ENCODE peak calls at places on chromosomes 11 and 22, in five cellular contexts. Q is bronchial epithelial cell, G is GM23338, R is tibial nerve, P is IMR-90. U is an unnamed sample.

GRCh38 chr22:45329536-45329936 is 19.8 kb downstream of the FAM118A start:
- DNase-seq in R (no peak), P (no peak), G (no peak), Q (no peak), U (no peak)

GRCh38 chr11:9153651-9154050 is 62.3 kb upstream of the SCUBE2 start:
- DNase-seq in P (no peak), Q (no peak), R (no peak), G (no peak), U (no peak)

GRCh38 chr22:49015993-49016908 is 811.4 kb downstream of the BRD1 start:
- DNase-seq in G (no peak), R (peak; percentile 12), Q (no peak), P (no peak), U (no peak)

GRCh38 chr11:13333456-13333957 is 55.9 kb downstream of the BMAL1 start:
- DNase-seq in P (no peak), R (no peak), G (no peak), Q (peak; percentile 60), U (peak; percentile 52)

GRCh38 chr11:101870510-101870909 is 44.3 kb upstream of the CEP126 start:
- DNase-seq in R (no peak), P (peak; percentile 87), G (no peak), Q (peak; percentile 90), U (peak; percentile 83)

GRCh38 chr11:765025-765801 is 12.1 kb downstream of the GATD1 start:
- DNase-seq in G (peak; percentile 88), P (peak; percentile 36), Q (peak; percentile 48), R (no peak), U (peak; percentile 66)

GRCh38 chr22:28899199-28899853 is 16.0 kb downstream of the ZNRF3 start:
- DNase-seq in Q (peak; percentile 82), P (peak; percentile 20), G (no peak), R (no peak), U (peak; percentile 72)

GRCh38 chr11:34656062-34656720 is 35.3 kb downstream of the EHF start:
- DNase-seq in Q (no peak), R (no peak), G (no peak), P (peak; percentile 28), U (no peak)

GRCh38 chr11:74579577-74580270 is 12.7 kb upstream of the POLD3 start:
- DNase-seq in P (no peak), Q (no peak), R (no peak), G (no peak), U (no peak)

GRCh38 chr11:27291954-27292641 is 70.9 kb downstream of the CCDC34 start:
- DNase-seq in R (no peak), P (no peak), Q (peak; percentile 39), G (no peak), U (no peak)

GRCh38 chr11:6755303-6755952 is 16.3 kb downstream of the OR2AG2 start:
- DNase-seq in Q (peak; percentile 43), P (peak; percentile 34), R (no peak), G (peak; percentile 72), U (peak; percentile 38)

GRCh38 chr11:117180020-117180419 is 1.5 kb downstream of the SIDT2 start:
- DNase-seq in R (no peak), P (no peak), G (no peak), Q (no peak), U (no peak)

GRCh38 chr22:46058591-46059519 is 81.9 kb upstream of the WNT7B start:
- DNase-seq in G (no peak), Q (no peak), R (peak; percentile 12), P (no peak), U (no peak)

GRCh38 chr22:46813816-46814597 is 51.6 kb downstream of the TBC1D22A start:
- DNase-seq in G (no peak), Q (peak; percentile 38), R (no peak), P (peak; percentile 61), U (peak; percentile 41)

GRCh38 chr22:25410849-25411248 is 153.6 kb upstream of the GRK3 start:
- DNase-seq in G (no peak), R (no peak), Q (no peak), P (no peak), U (no peak)

GRCh38 chr11:44351898-44352498 is 42.1 kb upstream of the ALX4 start:
- DNase-seq in P (no peak), R (no peak), G (peak; percentile 58), Q (no peak), U (no peak)
- TF ChIP-seq CTCF in P (no peak), R (no peak), G (peak; percentile 63), Q (no peak), U (no peak)

DNA sequence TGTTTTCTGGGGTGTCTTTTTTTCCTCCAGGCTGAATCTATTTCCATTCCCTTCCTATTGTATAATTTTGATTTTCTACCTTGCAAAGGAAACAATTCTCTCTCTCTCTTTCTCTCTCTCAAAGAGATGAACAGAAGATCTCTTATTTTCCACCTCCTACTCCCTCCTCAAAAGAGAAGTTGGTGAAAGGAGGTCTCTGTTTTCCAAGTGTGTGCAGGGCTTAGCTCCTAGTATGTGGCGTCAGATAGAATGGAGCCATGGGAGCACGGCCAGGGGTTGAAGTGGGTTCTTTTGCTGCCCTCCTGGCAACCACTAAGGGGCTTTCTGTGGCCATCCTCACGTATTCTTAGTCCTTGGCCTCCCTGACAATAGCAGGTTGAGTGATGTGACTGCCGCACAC is 480 bp downstream of the TRIM34 start:
- DNase-seq in Q (no peak), P (no peak), R (no peak), G (no peak), U (no peak)
- H3K4me3 ChIP-seq in Q (peak overlapping the region; percentile 39), P (peak overlapping the region; percentile 46), R (peak overlapping the region; percentile 56), G (no peak overlapping the region), U (peak overlapping the region; percentile 58)

DNA sequence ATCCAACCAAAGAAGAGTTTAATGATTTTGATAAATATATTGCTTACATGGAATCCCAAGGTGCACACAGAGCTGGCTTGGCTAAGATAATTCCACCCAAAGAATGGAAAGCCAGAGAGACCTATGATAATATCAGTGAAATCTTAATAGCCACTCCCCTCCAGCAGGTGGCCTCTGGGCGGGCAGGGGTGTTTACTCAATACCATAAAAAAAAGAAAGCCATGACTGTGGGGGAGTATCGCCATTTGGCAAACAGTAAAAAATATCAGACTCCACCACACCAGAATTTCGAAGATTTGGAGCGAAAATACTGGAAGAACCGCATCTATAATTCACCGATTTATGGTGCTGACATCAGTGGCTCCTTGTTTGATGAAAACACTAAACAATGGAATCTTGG is 23.9 kb downstream of the KDM4D start:
- DNase-seq in R (no peak), Q (no peak), P (no peak), G (peak; percentile 21), U (no peak)
- TF ChIP-seq CTCF in R (no peak), Q (peak; percentile 20), P (no peak), G (peak; percentile 20), U (peak; percentile 27)

GRCh38 chr22:39994046-39994565 is 648 bp upstream of the FAM83F start:
- DNase-seq in Q (peak; percentile 78), G (no peak), P (peak; percentile 25), R (no peak), U (peak; percentile 62)

GRCh38 chr22:39992088-39992826 is 2.5 kb upstream of the FAM83F start:
- DNase-seq in Q (no peak), R (no peak), P (no peak), G (no peak), U (no peak)

GRCh38 chr22:39995346-39996252 is 845 bp downstream of the FAM83F start:
- DNase-seq in P (no peak), Q (no peak), R (no peak), G (no peak), U (peak; percentile 43)

GRCh38 chr22:39996732-39997131 is 2.0 kb downstream of the FAM83F start:
- DNase-seq in Q (peak; percentile 51), G (no peak), P (no peak), R (no peak), U (peak; percentile 34)

DNA sequence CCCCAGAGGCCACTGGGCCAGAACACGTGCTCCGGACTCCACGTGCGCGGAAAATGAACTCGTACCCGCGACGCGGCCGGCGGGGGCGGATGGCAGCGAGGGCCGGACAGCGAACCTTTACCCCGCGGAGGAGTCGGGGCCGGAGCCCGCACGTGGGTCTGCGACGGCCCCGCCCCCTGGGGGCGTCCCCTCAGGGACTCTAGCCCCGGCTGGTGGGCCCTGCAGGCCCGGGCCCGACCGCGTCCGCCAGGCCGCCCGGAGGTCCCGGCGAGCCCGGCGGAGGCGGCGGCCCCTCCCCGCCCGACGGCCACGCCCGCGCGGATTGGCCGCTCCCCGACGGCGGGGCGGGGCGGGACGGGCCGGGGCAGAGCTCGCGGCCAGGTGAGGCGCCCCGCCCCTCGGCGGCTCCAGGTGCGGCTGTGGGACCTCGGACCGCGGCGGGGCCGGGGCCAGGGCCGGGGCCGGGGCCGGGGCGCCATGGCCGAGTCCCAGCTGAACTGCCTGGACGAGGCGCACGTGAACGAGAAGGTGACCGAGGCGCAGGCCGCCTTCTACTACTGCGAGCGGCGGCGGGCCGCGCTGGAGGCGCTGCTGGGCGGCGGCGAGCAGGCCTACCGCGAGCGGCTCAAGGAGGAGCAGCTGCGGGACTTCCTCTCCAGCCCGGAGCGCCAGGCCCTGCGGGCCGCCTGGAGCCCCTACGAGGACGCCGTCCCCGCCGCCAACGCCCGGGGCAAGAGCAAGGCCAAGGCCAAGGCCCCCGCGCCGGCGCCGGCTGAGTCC is at the start of gene FAM83F:
- DNase-seq in Q (no peak), R (no peak), P (no peak), G (peak; percentile 84), U (peak; percentile 78)
- H3K4me3 ChIP-seq in Q (peak within 1 kb of the TSS; percentile 92), R (peak within 1 kb of the TSS; percentile 40), P (no peak within 1 kb of the TSS), G (peak within 1 kb of the TSS; percentile 78), U (peak within 1 kb of the TSS; percentile 83)

U was measured in epithelial cell of esophagus.